ENCODE peak calls at places on chromosomes 3 and 15, in six cellular contexts. One of them, this sample, is unnamed.

GRCh38 chr3:174620138-174620537 is 239.0 kb upstream of the NAALADL2 start:
- DNase-seq in heart left ventricle: no peak
- DNase-seq in tibial nerve: no peak
- DNase-seq in HCT116: peak; percentile 15
- DNase-seq in fibroblast of lung: peak; percentile 44
- DNase-seq in CD4-positive, alpha-beta memory T cell: no peak
- DNase-seq in this sample: no peak

GRCh38 chr3:13009132-13009945 is 63.9 kb downstream of the IQSEC1 start:
- DNase-seq in CD4-positive, alpha-beta memory T cell: peak; percentile 71
- DNase-seq in HCT116: no peak
- DNase-seq in tibial nerve: peak; percentile 46
- DNase-seq in heart left ventricle: peak; percentile 81
- DNase-seq in fibroblast of lung: no peak
- DNase-seq in this sample: no peak

GRCh38 chr15:86316699-86317378 is 237.2 kb downstream of the AGBL1 start:
- DNase-seq in fibroblast of lung: no peak
- DNase-seq in tibial nerve: no peak
- DNase-seq in HCT116: no peak
- DNase-seq in heart left ventricle: no peak
- DNase-seq in CD4-positive, alpha-beta memory T cell: no peak
- DNase-seq in this sample: no peak

GRCh38 chr3:10723991-10724390 is 92.0 kb upstream of the SLC6A11 start:
- DNase-seq in HCT116: no peak
- DNase-seq in fibroblast of lung: no peak
- DNase-seq in heart left ventricle: no peak
- DNase-seq in CD4-positive, alpha-beta memory T cell: no peak
- DNase-seq in tibial nerve: no peak
- DNase-seq in this sample: no peak

GRCh38 chr3:94643400-94643799 is 580.5 kb downstream of the NSUN3 start:
- DNase-seq in fibroblast of lung: no peak
- DNase-seq in CD4-positive, alpha-beta memory T cell: no peak
- DNase-seq in HCT116: no peak
- DNase-seq in heart left ventricle: no peak
- DNase-seq in tibial nerve: no peak
- DNase-seq in this sample: no peak

GRCh38 chr3:161212892-161213291 is 8.2 kb upstream of the NMD3 start:
- DNase-seq in heart left ventricle: no peak
- DNase-seq in fibroblast of lung: peak; percentile 5
- DNase-seq in HCT116: no peak
- DNase-seq in tibial nerve: no peak
- DNase-seq in CD4-positive, alpha-beta memory T cell: no peak
- DNase-seq in this sample: no peak

GRCh38 chr3:116148881-116149530 is 296.3 kb downstream of the LSAMP start:
- DNase-seq in HCT116: no peak
- DNase-seq in tibial nerve: no peak
- DNase-seq in heart left ventricle: no peak
- DNase-seq in fibroblast of lung: peak; percentile 64
- DNase-seq in CD4-positive, alpha-beta memory T cell: no peak
- DNase-seq in this sample: no peak

GRCh38 chr15:70486451-70487379 is 276.6 kb downstream of the UACA start:
- DNase-seq in tibial nerve: peak; percentile 38
- DNase-seq in HCT116: no peak
- DNase-seq in CD4-positive, alpha-beta memory T cell: no peak
- DNase-seq in heart left ventricle: peak; percentile 41
- DNase-seq in fibroblast of lung: peak; percentile 99
- DNase-seq in this sample: no peak

GRCh38 chr3:32813180-32813579 is 4.6 kb upstream of the TRIM71 start:
- DNase-seq in HCT116: no peak
- DNase-seq in heart left ventricle: no peak
- DNase-seq in tibial nerve: no peak
- DNase-seq in fibroblast of lung: no peak
- DNase-seq in CD4-positive, alpha-beta memory T cell: no peak
- DNase-seq in this sample: no peak

GRCh38 chr3:123582315-123582714 is 2.5 kb downstream of the HACD2 start:
- DNase-seq in CD4-positive, alpha-beta memory T cell: no peak
- DNase-seq in tibial nerve: no peak
- DNase-seq in HCT116: no peak
- DNase-seq in fibroblast of lung: no peak
- DNase-seq in heart left ventricle: no peak
- DNase-seq in this sample: no peak

GRCh38 chr15:72116680-72117447 is 1.1 kb downstream of the MYO9A start:
- DNase-seq in CD4-positive, alpha-beta memory T cell: no peak
- DNase-seq in tibial nerve: peak; percentile 34
- DNase-seq in heart left ventricle: peak; percentile 51
- DNase-seq in fibroblast of lung: peak; percentile 35
- DNase-seq in HCT116: no peak
- DNase-seq in this sample: peak; percentile 46

GRCh38 chr3:14849831-14850230 is 31.1 kb downstream of the FGD5 start:
- DNase-seq in fibroblast of lung: no peak
- DNase-seq in CD4-positive, alpha-beta memory T cell: no peak
- DNase-seq in HCT116: no peak
- DNase-seq in heart left ventricle: no peak
- DNase-seq in tibial nerve: no peak
- DNase-seq in this sample: no peak

GRCh38 chr3:45178131-45179023 is 32.2 kb upstream of the CDCP1 start:
- DNase-seq in heart left ventricle: no peak
- DNase-seq in tibial nerve: no peak
- DNase-seq in fibroblast of lung: peak; percentile 78
- DNase-seq in CD4-positive, alpha-beta memory T cell: no peak
- DNase-seq in HCT116: no peak
- DNase-seq in this sample: no peak

GRCh38 chr15:57183614-57184344 is 192.5 kb upstream of the CGNL1 start:
- DNase-seq in heart left ventricle: no peak
- DNase-seq in CD4-positive, alpha-beta memory T cell: no peak
- DNase-seq in HCT116: no peak
- DNase-seq in fibroblast of lung: peak; percentile 74
- DNase-seq in tibial nerve: no peak
- DNase-seq in this sample: no peak

GRCh38 chr15:92611995-92612745 is 43.4 kb downstream of the FAM174B start:
- DNase-seq in CD4-positive, alpha-beta memory T cell: no peak
- DNase-seq in tibial nerve: no peak
- DNase-seq in heart left ventricle: no peak
- DNase-seq in fibroblast of lung: peak; percentile 19
- DNase-seq in HCT116: no peak
- DNase-seq in this sample: no peak

GRCh38 chr15:73956276-73957086 is 30.2 kb downstream of the LOXL1 start:
- DNase-seq in heart left ventricle: no peak
- DNase-seq in CD4-positive, alpha-beta memory T cell: no peak
- DNase-seq in tibial nerve: no peak
- DNase-seq in HCT116: peak; percentile 79
- DNase-seq in fibroblast of lung: peak; percentile 84
- DNase-seq in this sample: no peak

GRCh38 chr3:73121684-73122331 is 60.3 kb downstream of the EBLN2 start:
- DNase-seq in HCT116: no peak
- DNase-seq in tibial nerve: no peak
- DNase-seq in fibroblast of lung: no peak
- DNase-seq in CD4-positive, alpha-beta memory T cell: no peak
- DNase-seq in heart left ventricle: no peak
- DNase-seq in this sample: no peak

GRCh38 chr3:181694805-181695660 is 16.7 kb upstream of the SOX2 start:
- DNase-seq in HCT116: no peak
- DNase-seq in heart left ventricle: peak; percentile 60
- DNase-seq in tibial nerve: peak; percentile 53
- DNase-seq in fibroblast of lung: no peak
- DNase-seq in CD4-positive, alpha-beta memory T cell: no peak
- DNase-seq in this sample: peak; percentile 65

GRCh38 chr3:46700772-46701171 is 420 bp upstream of the TMIE start:
- DNase-seq in CD4-positive, alpha-beta memory T cell: no peak
- DNase-seq in HCT116: no peak
- DNase-seq in tibial nerve: no peak
- DNase-seq in fibroblast of lung: no peak
- DNase-seq in heart left ventricle: peak; percentile 72
- DNase-seq in this sample: peak; percentile 48

GRCh38 chr15:64845183-64845611 is 3.5 kb downstream of the PLEKHO2 start:
- DNase-seq in heart left ventricle: peak; percentile 77
- DNase-seq in fibroblast of lung: peak; percentile 68
- DNase-seq in tibial nerve: peak; percentile 53
- DNase-seq in CD4-positive, alpha-beta memory T cell: no peak
- DNase-seq in HCT116: no peak
- DNase-seq in this sample: no peak

GRCh38 chr3:138332472-138333073 is 2.9 kb upstream of the NME9 start:
- DNase-seq in HCT116: peak; percentile 39
- DNase-seq in tibial nerve: no peak
- DNase-seq in CD4-positive, alpha-beta memory T cell: peak; percentile 18
- DNase-seq in fibroblast of lung: peak; percentile 66
- DNase-seq in heart left ventricle: no peak
- DNase-seq in this sample: no peak

GRCh38 chr3:55596212-55596611 is 109.1 kb upstream of the WNT5A start:
- DNase-seq in HCT116: no peak
- DNase-seq in tibial nerve: no peak
- DNase-seq in CD4-positive, alpha-beta memory T cell: no peak
- DNase-seq in fibroblast of lung: no peak
- DNase-seq in heart left ventricle: no peak
- DNase-seq in this sample: no peak

GRCh38 chr3:188205992-188206416 is 52.0 kb downstream of the LPP start:
- DNase-seq in CD4-positive, alpha-beta memory T cell: no peak
- DNase-seq in tibial nerve: no peak
- DNase-seq in HCT116: peak; percentile 3
- DNase-seq in fibroblast of lung: no peak
- DNase-seq in heart left ventricle: no peak
- DNase-seq in this sample: no peak

GRCh38 chr3:151901282-151901945 is 28.0 kb downstream of the SUCNR1 start:
- DNase-seq in heart left ventricle: no peak
- DNase-seq in CD4-positive, alpha-beta memory T cell: no peak
- DNase-seq in fibroblast of lung: no peak
- DNase-seq in tibial nerve: no peak
- DNase-seq in HCT116: no peak
- DNase-seq in this sample: no peak

GRCh38 chr3:151905647-151906046 is 32.2 kb downstream of the SUCNR1 start:
- DNase-seq in heart left ventricle: no peak
- DNase-seq in CD4-positive, alpha-beta memory T cell: no peak
- DNase-seq in tibial nerve: no peak
- DNase-seq in HCT116: no peak
- DNase-seq in fibroblast of lung: no peak
- DNase-seq in this sample: no peak

GRCh38 chr3:151900460-151900859 is 27.0 kb downstream of the SUCNR1 start:
- DNase-seq in heart left ventricle: no peak
- DNase-seq in tibial nerve: no peak
- DNase-seq in CD4-positive, alpha-beta memory T cell: no peak
- DNase-seq in fibroblast of lung: peak; percentile 43
- DNase-seq in HCT116: no peak
- DNase-seq in this sample: no peak

GRCh38 chr3:151901946-151902285 is 28.5 kb downstream of the SUCNR1 start:
- DNase-seq in HCT116: no peak
- DNase-seq in fibroblast of lung: no peak
- DNase-seq in heart left ventricle: no peak
- DNase-seq in tibial nerve: no peak
- DNase-seq in CD4-positive, alpha-beta memory T cell: no peak
- DNase-seq in this sample: no peak

GRCh38 chr3:151903501-151903991 is 30.1 kb downstream of the SUCNR1 start:
- DNase-seq in HCT116: no peak
- DNase-seq in tibial nerve: no peak
- DNase-seq in fibroblast of lung: peak; percentile 90
- DNase-seq in CD4-positive, alpha-beta memory T cell: no peak
- DNase-seq in heart left ventricle: no peak
- DNase-seq in this sample: no peak
- H3K4me1 ChIP-seq in HCT116: no peaks in the 10 kb centered on the region
- H3K4me1 ChIP-seq in tibial nerve: peaks cover 22% of the 10 kb centered on the region
- H3K4me1 ChIP-seq in fibroblast of lung: peaks cover 19% of the 10 kb centered on the region
- H3K4me1 ChIP-seq in CD4-positive, alpha-beta memory T cell: no peaks in the 10 kb centered on the region
- H3K4me1 ChIP-seq in heart left ventricle: peaks cover 43% of the 10 kb centered on the region
- H3K4me1 ChIP-seq in this sample: no peaks in the 10 kb centered on the region

GRCh38 chr3:134605506-134605905 is 45.3 kb downstream of the KY start:
- DNase-seq in heart left ventricle: no peak
- DNase-seq in tibial nerve: no peak
- DNase-seq in CD4-positive, alpha-beta memory T cell: no peak
- DNase-seq in HCT116: no peak
- DNase-seq in fibroblast of lung: no peak
- DNase-seq in this sample: no peak
- H3K4me1 ChIP-seq in heart left ventricle: peaks cover 11% of the 10 kb centered on the region
- H3K4me1 ChIP-seq in tibial nerve: no peaks in the 10 kb centered on the region
- H3K4me1 ChIP-seq in CD4-positive, alpha-beta memory T cell: no peaks in the 10 kb centered on the region
- H3K4me1 ChIP-seq in HCT116: peaks cover 3% of the 10 kb centered on the region
- H3K4me1 ChIP-seq in fibroblast of lung: no peaks in the 10 kb centered on the region
- H3K4me1 ChIP-seq in this sample: no peaks in the 10 kb centered on the region

DNA sequence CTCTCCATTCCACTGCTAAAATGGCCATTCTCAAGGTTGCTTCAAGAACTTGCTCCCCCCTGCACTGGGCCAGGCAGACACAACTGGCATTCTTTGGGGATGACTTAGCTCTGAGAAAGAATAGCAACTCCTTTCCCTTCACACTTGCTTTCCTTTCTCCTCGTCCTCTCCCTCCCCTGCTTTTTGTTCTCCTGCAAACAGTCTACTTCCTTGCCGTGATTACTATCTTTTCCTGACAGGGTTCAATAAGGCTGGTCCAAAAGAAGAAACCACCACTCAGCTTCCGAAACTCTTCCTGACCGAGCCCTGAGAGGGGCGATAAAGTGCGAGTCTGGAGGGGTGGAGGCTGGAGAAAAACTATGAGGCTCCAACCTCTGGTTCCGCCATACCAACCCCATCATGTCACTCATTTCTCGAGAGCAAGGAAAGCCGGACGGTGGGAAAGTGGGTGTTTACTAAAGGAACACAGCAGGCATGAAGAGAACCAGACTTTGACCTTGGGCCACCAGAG is 5.0 kb downstream of the AMOTL2 start:
- DNase-seq in heart left ventricle: no peak
- DNase-seq in tibial nerve: no peak
- DNase-seq in fibroblast of lung: peak; percentile 57
- DNase-seq in HCT116: no peak
- DNase-seq in CD4-positive, alpha-beta memory T cell: no peak
- DNase-seq in this sample: no peak
- H3K4me1 ChIP-seq in heart left ventricle: peaks cover 84% of the 10 kb centered on the region
- H3K4me1 ChIP-seq in tibial nerve: peaks cover 78% of the 10 kb centered on the region
- H3K4me1 ChIP-seq in fibroblast of lung: peaks cover 68% of the 10 kb centered on the region
- H3K4me1 ChIP-seq in HCT116: peaks cover 88% of the 10 kb centered on the region
- H3K4me1 ChIP-seq in CD4-positive, alpha-beta memory T cell: peaks cover 15% of the 10 kb centered on the region
- H3K4me1 ChIP-seq in this sample: peaks cover 5% of the 10 kb centered on the region

GRCh38 chr3:31399270-31399669 is 133.5 kb upstream of the STT3B start:
- DNase-seq in CD4-positive, alpha-beta memory T cell: peak; percentile 28
- DNase-seq in tibial nerve: no peak
- DNase-seq in fibroblast of lung: no peak
- DNase-seq in heart left ventricle: no peak
- DNase-seq in HCT116: no peak
- DNase-seq in this sample: no peak
- H3K4me1 ChIP-seq in CD4-positive, alpha-beta memory T cell: peaks cover 13% of the 10 kb centered on the region
- H3K4me1 ChIP-seq in tibial nerve: no peaks in the 10 kb centered on the region
- H3K4me1 ChIP-seq in fibroblast of lung: no peaks in the 10 kb centered on the region
- H3K4me1 ChIP-seq in heart left ventricle: no peaks in the 10 kb centered on the region
- H3K4me1 ChIP-seq in HCT116: no peaks in the 10 kb centered on the region
- H3K4me1 ChIP-seq in this sample: no peaks in the 10 kb centered on the region